ENCODE peak calls at places on chromosomes 6 and 20, in seven cellular contexts. W is nephron progenitor cell, J is brain microvascular endothelial cell, R is GM20000, B is kidney, A is fibroblast of lung, C is B cell. G is an unnamed sample.

GRCh38 chr6:116100419-116101297 is at the start of gene NT5DC1:
- DNase-seq in W (peak), J (peak), R (peak), B (peak), A (peak), C (peak), G (peak)

GRCh38 chr6:139290787-139291294 is 957 bp downstream of the TXLNB start:
- DNase-seq in W (no peak), J (peak), R (peak), B (no peak), A (peak), C (peak), G (peak)

GRCh38 chr6:28606424-28607391 is 81.0 kb downstream of the GPX5 start:
- DNase-seq in W (peak), J (peak), R (peak), B (no peak), A (peak), C (no peak), G (peak)

GRCh38 chr6:143821359-143821758 is 21.8 kb upstream of the LTV1 start:
- DNase-seq in W (no peak), J (no peak), R (no peak), B (no peak), A (no peak), C (no peak), G (no peak)

GRCh38 chr20:919491-919916 is 3.4 kb upstream of the ANGPT4 start:
- DNase-seq in W (no peak), J (no peak), R (no peak), B (no peak), A (no peak), C (peak), G (no peak)

GRCh38 chr20:54199721-54200176 is 8.1 kb upstream of the PFDN4 start:
- DNase-seq in W (peak), J (peak), R (peak), B (peak), A (peak), C (peak), G (peak)

GRCh38 chr6:79909517-79909916 is 37.8 kb downstream of the ELOVL4 start:
- DNase-seq in W (no peak), J (no peak), R (no peak), B (no peak), A (no peak), C (no peak), G (no peak)

GRCh38 chr6:63351995-63352586 is 32.3 kb upstream of the LGSN start:
- DNase-seq in W (no peak), J (no peak), R (peak), B (no peak), A (peak), C (no peak), G (no peak)

GRCh38 chr6:80969439-80969838 is 783.0 kb downstream of the TENT5A start:
- DNase-seq in W (no peak), J (no peak), R (no peak), B (no peak), A (peak), C (no peak), G (no peak)

GRCh38 chr20:63152322-63153253 is 63.3 kb downstream of the YTHDF1 start:
- DNase-seq in W (no peak), J (no peak), R (no peak), B (peak), A (no peak), C (no peak), G (no peak)

GRCh38 chr6:4964675-4965336 is 39.0 kb downstream of the RPP40 start:
- DNase-seq in W (no peak), J (no peak), R (no peak), B (no peak), A (no peak), C (no peak), G (no peak)

GRCh38 chr6:32816746-32817204 is at the start of gene HLA-DOB:
- DNase-seq in W (no peak), J (no peak), R (peak), B (no peak), A (peak), C (no peak), G (no peak)

GRCh38 chr6:118542184-118542952 is 5.7 kb upstream of the PLN start:
- DNase-seq in W (no peak), J (peak), R (no peak), B (no peak), A (peak), C (no peak), G (no peak)

GRCh38 chr20:57030611-57031600 is 235.5 kb downstream of the BMP7 start:
- DNase-seq in W (no peak), J (peak), R (no peak), B (no peak), A (peak), C (no peak), G (no peak)

GRCh38 chr20:481167-481566 is 18.8 kb upstream of the TBC1D20 start:
- DNase-seq in W (no peak), J (no peak), R (no peak), B (no peak), A (no peak), C (no peak), G (no peak)

GRCh38 chr6:15530411-15530810 is 132.4 kb downstream of the DTNBP1 start:
- DNase-seq in W (no peak), J (no peak), R (no peak), B (no peak), A (no peak), C (no peak), G (no peak)

GRCh38 chr6:20227350-20227749 is 15.1 kb upstream of the MBOAT1 start:
- DNase-seq in W (no peak), J (no peak), R (no peak), B (no peak), A (no peak), C (no peak), G (no peak)

GRCh38 chr6:166097914-166098522 is 69.6 kb downstream of the TBXT start:
- DNase-seq in W (peak), J (peak), R (peak), B (peak), A (peak), C (no peak), G (peak)

GRCh38 chr20:62707981-62708521 is 585 bp upstream of the NTSR1 start:
- DNase-seq in W (peak), J (no peak), R (no peak), B (no peak), A (no peak), C (no peak), G (peak)

GRCh38 chr20:44817143-44817910 is 7.0 kb upstream of the RIMS4 start:
- DNase-seq in W (no peak), J (no peak), R (no peak), B (no peak), A (no peak), C (no peak), G (no peak)

GRCh38 chr6:147782302-147782701 is 273.8 kb downstream of the SAMD5 start:
- DNase-seq in W (no peak), J (peak), R (no peak), B (no peak), A (peak), C (no peak), G (no peak)

GRCh38 chr20:57391439-57392129 is 388 bp downstream of the RBM38 start:
- DNase-seq in W (peak), J (no peak), R (peak), B (peak), A (peak), C (no peak), G (peak)

GRCh38 chr6:887583-888235 is 194.8 kb upstream of the EXOC2 start:
- DNase-seq in W (no peak), J (no peak), R (no peak), B (no peak), A (no peak), C (no peak), G (no peak)

DNA sequence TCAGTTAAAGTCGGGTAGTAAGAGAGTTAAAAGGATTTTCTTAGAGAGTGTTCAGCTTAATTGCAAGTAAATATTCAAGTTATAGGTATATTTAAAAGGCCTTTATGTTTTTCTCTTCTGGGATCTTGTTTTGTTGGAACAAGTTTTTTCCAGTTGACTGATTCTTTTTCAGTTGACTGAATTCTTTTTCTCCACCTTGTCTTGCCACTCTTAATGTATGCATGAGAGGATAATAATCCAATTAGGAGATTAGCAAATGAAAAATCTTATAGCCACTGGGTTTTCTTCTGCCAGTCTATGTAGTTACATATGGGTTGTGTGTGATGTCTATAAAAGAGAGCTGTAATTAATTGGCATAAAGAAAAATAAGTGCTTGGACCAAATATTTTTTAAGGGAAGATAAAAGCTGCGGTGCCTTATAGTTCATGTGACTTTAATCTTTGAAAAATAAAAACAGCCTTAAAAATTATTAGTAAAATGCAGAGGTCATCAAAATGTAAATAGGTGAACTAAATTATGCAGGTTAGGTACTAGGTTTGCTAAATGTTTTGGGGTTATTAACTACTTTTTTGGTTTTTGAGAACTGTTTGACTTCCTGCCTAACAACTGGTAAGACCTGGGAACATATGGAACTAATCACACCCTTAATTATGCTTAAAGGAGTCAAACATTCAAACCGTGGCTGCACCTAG is 367.2 kb downstream of the HTR1B start:
- DNase-seq in W (no peak), J (no peak), R (no peak), B (no peak), A (no peak), C (no peak), G (no peak)
- TF ChIP-seq CTCF in W (no peak), J (no peak), R (no peak), B (no peak), A (no peak), C (no peak), G (no peak)

DNA sequence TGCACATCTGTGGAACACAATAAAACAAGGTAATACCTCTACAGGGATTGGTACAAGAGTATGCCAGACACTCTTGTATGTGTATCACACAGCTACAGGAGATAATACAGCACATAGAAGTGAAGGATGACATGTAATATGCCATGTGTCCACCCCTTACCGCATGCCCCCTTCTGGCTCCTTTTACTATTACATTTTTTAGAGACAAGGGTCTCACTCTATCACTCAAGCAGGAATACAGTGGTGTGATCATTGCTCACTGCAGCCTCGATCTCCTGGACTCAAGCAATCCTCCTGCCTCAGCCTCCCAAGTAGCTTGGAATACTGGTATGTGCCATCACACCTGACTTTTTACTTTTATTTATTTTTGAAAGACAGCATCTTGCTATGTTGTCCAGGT is 4.2 kb upstream of the NCR3 start:
- DNase-seq in W (no peak), J (peak), R (no peak), B (no peak), A (peak), C (peak), G (peak)
- TF ChIP-seq CTCF in W (peak), J (peak), R (no peak), B (no peak), A (peak), C (peak), G (peak)

GRCh38 chr20:4435210-4435609 is 286.5 kb upstream of the PRND start:
- DNase-seq in W (no peak), J (no peak), R (no peak), B (no peak), A (peak), C (no peak), G (no peak)
- TF ChIP-seq CTCF in W (no peak), J (no peak), R (no peak), B (no peak), A (no peak), C (no peak), G (no peak)

DNA sequence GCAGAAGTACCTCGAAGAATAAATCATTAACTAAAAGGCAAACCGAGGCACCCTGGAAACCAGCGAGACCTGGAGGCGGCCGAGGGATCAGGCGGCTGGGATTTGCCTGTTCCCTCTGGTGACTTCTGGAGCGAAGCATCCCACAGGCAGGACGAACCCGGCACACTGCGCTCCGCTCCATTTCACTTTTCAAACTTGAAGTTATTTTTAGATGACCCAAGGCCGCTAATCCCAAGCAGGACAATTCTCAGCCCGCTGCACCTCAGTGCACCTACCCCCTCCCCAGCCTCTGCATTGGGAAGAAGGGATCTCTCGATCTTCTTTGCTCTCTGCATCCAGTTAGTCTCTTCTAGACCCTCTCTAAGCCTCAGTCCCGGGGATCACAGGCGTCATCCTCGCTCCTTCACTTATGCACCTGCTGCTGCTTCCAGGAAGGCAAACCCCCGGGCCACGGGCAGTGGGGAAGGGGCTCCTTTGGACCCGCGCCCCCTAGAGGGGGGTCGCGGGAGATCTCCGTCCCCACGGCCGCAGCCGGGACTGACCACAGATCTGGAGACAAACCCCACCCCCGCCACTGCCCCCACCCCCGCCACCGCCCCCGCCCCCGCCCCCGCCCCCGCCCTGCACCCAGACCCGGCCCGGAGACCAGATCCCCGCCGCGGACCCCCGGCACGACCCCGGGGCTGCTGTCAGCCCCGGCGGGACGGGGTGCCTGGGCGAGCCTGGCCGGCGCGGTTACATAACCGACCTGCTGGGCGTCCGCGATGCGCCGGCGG is 636 bp downstream of the RCAN2 start:
- DNase-seq in W (peak), J (no peak), R (peak), B (peak), A (no peak), C (no peak), G (no peak)
- TF ChIP-seq CTCF in W (peak), J (peak), R (no peak), B (peak), A (peak), C (no peak), G (no peak)

GRCh38 chr20:3696745-3697587 is 15.2 kb upstream of the ADAM33 start:
- DNase-seq in W (no peak), J (no peak), R (no peak), B (peak), A (no peak), C (no peak), G (no peak)

GRCh38 chr20:3698511-3699436 is 13.6 kb downstream of the SIGLEC1 start:
- DNase-seq in W (no peak), J (no peak), R (no peak), B (peak), A (no peak), C (no peak), G (no peak)

GRCh38 chr20:3697588-3698235 is 14.7 kb downstream of the SIGLEC1 start:
- DNase-seq in W (no peak), J (no peak), R (no peak), B (peak), A (no peak), C (no peak), G (no peak)

GRCh38 chr20:3694864-3695263 is 13.1 kb upstream of the ADAM33 start:
- DNase-seq in W (no peak), J (no peak), R (no peak), B (no peak), A (no peak), C (no peak), G (no peak)

DNA sequence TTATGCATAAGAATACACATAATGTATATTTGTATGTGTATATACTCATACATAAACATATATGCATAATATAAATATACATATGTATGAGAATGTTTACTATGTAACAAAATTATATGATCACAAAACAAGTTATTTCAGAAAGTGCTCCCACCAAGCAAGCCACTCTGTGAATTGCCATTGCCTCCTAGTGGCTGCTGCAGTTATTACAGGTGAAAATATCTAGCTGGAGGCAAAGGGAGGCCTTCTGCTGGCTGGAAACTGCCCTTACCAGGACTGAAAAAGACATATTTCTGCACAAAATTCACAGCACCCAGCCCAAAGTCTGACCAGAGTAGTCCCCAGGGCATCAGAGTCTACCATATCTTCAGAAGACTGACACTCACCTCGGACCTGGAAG is 14.4 kb upstream of the ADAM33 start:
- DNase-seq in W (no peak), J (no peak), R (no peak), B (no peak), A (no peak), C (no peak), G (peak)
- TF ChIP-seq CTCF in W (no peak), J (peak), R (no peak), B (no peak), A (peak), C (no peak), G (peak)

DNA sequence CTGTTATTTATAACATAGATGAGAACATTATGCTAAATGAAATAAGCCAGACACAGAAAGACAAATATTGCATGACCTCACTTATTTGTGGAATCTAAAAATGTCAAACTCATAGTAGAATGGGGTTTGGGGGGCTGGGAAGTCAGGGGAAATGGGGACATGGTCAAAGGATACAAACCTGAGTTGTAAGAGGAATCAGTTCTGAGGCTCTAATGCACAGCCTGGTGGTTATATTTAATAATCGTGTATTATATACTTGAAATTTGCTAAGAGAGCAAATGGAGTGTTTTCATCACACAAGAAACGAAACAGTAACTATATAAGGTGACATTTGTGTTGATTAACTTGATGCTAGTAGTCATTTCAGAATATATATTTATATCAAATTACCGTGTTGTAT is 40.8 kb upstream of the GFOD1 start:
- DNase-seq in W (no peak), J (no peak), R (no peak), B (no peak), A (no peak), C (no peak), G (no peak)
- TF ChIP-seq CTCF in W (no peak), J (no peak), R (no peak), B (no peak), A (peak), C (no peak), G (no peak)

DNA sequence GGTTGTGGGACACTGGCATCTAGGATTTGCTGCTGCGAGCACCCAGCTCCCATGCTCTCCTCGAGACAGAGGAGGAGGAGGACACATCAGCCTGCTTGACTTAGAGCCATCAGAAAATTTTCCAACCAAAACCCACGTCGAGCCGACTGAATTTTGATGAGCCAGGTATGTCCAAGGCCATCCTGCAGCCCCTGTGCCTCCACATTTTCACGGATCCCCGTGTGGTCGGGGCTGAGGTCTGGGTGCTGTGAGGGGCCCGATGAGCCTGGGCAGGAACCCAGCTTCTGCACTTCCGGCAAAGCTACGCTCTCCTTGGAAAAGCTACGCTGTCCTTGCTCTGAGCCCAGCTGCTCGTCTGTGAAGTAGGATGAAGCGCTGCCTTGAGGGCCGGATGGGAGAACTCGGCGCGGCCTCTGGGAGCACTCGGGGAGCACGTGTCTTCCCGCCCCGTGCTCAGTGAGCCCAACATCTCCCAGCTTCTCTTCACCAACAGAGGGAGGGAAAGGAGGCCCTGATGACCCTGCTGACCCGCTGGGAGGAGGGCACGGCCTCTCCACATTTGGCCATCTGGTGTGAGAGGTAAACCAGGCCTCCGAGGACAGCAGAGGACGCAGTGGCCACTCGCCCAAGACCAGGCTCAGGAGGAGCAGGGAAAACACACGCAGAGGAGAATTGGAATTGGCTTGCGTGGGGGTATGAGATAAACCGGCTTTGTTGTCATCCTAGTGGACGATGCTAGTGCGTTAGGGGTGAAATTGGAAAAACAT is 33.9 kb downstream of the PSMG4 start:
- DNase-seq in W (no peak), J (no peak), R (no peak), B (peak), A (no peak), C (no peak), G (no peak)
- TF ChIP-seq CTCF in W (no peak), J (no peak), R (no peak), B (no peak), A (no peak), C (no peak), G (no peak)